ENCODE peak calls at places on chromosomes 2 and 18, in four cellular contexts. E is HEK293T, R is NT2/D1, K is GM12878. F is an unnamed sample.
A peak's percentile ranks its signal among the peaks of the same experiment; 100 is the strongest.

GRCh38 chr18:31325051-31325450 is 7.1 kb downstream of the DSG1 start:
- DNase-seq in K (no peak), R (no peak), E (no peak), F (no peak)

GRCh38 chr2:128776461-128776971 is 457.8 kb upstream of the HS6ST1 start:
- DNase-seq in R (no peak), K (no peak), E (no peak), F (no peak)

GRCh38 chr2:74777161-74777900 is 56.6 kb upstream of the HK2 start:
- DNase-seq in E (no peak), R (no peak), K (peak; percentile 41), F (no peak)

GRCh38 chr2:226773291-226773690 is 26.3 kb downstream of the IRS1 start:
- DNase-seq in R (no peak), K (no peak), E (no peak), F (no peak)

GRCh38 chr2:239255643-239256042 is 145.2 kb downstream of the HDAC4 start:
- DNase-seq in K (no peak), R (no peak), E (no peak), F (no peak)

GRCh38 chr2:10897956-10898355 is 13.8 kb upstream of the KCNF1 start:
- DNase-seq in E (no peak), R (no peak), K (no peak), F (no peak)

GRCh38 chr2:25845843-25846505 is 32.3 kb downstream of the ASXL2 start:
- DNase-seq in E (no peak), K (no peak), R (no peak), F (no peak)

GRCh38 chr18:12652861-12653401 is 5.0 kb downstream of the SPIRE1 start:
- DNase-seq in R (no peak), E (no peak), K (no peak), F (peak; percentile 40)

GRCh38 chr2:150075831-150076230 is 411.6 kb downstream of the RND3 start:
- DNase-seq in E (no peak), K (no peak), R (no peak), F (no peak)

GRCh38 chr18:76056467-76057194 is 438.4 kb downstream of the ZNF516 start:
- DNase-seq in R (no peak), E (no peak), K (no peak), F (no peak)

GRCh38 chr2:112814278-112814677 is 22.3 kb downstream of the IL1B start:
- DNase-seq in R (peak; percentile 82), E (no peak), K (no peak), F (peak; percentile 34)

GRCh38 chr2:156589381-156590079 is 153.4 kb downstream of the GPD2 start:
- DNase-seq in K (no peak), R (peak; percentile 36), E (peak; percentile 43), F (peak; percentile 31)

GRCh38 chr2:158686166-158686792 is 108.8 kb upstream of the DAPL1 start:
- DNase-seq in K (no peak), E (no peak), R (no peak), F (no peak)

GRCh38 chr2:32792416-32792815 is 154.3 kb upstream of the LTBP1 start:
- DNase-seq in K (no peak), R (no peak), E (no peak), F (no peak)

GRCh38 chr2:196247979-196248286 is 76.6 kb upstream of the STK17B start:
- DNase-seq in E (no peak), K (no peak), R (no peak), F (no peak)

GRCh38 chr18:43800584-43800983 is 523.3 kb upstream of the SYT4 start:
- DNase-seq in K (no peak), E (no peak), R (no peak), F (no peak)

GRCh38 chr2:99970292-99970868 is 172.0 kb downstream of the AFF3 start:
- DNase-seq in E (no peak), K (no peak), R (no peak), F (no peak)

GRCh38 chr18:57768557-57769326 is 34.4 kb downstream of the ATP8B1 start:
- DNase-seq in R (no peak), E (no peak), K (no peak), F (no peak)

GRCh38 chr2:100623921-100624320 is 61.1 kb downstream of the PDCL3 start:
- DNase-seq in R (no peak), E (no peak), K (no peak), F (no peak)

GRCh38 chr18:37701967-37702366 is 136.4 kb upstream of the CELF4 start:
- DNase-seq in E (no peak), K (no peak), R (no peak), F (no peak)

GRCh38 chr2:207334631-207335371 is 169.1 kb upstream of the KLF7 start:
- DNase-seq in E (no peak), K (no peak), R (peak; percentile 86), F (no peak)

GRCh38 chr2:218193716-218194115 is 23.3 kb upstream of the ARPC2 start:
- DNase-seq in K (no peak), E (no peak), R (no peak), F (no peak)

GRCh38 chr2:218192902-218193425 is 24.0 kb upstream of the ARPC2 start:
- DNase-seq in R (no peak), K (no peak), E (no peak), F (no peak)

GRCh38 chr2:218202266-218202665 is 14.7 kb upstream of the ARPC2 start:
- DNase-seq in E (no peak), R (no peak), K (no peak), F (no peak)

GRCh38 chr2:218194880-218195279 is 22.1 kb upstream of the ARPC2 start:
- DNase-seq in K (no peak), E (no peak), R (no peak), F (no peak)

DNA sequence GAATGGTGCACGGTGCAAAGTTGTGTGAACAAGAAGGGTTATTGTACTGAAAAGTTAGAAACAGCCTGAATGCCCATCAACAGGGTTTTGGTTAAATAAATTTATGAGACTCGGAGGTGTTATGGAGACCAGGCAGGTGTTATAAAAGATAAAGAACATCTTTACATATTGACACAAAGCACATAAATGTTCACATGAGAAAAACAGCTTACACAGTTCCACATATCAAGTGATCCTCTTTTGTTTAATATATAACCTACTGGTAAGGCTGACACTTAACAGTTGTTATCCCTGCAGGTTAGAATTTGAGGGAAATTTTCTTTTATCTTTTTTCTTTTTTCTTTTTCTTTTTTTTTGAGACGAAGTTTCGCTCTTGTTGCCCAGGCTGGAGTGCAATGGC is 20.0 kb upstream of the ARPC2 start:
- DNase-seq in E (no peak), K (no peak), R (no peak), F (no peak)
- TF ChIP-seq SUZ12 in E (no peak), K (no peak), R (no peak), F (no peak)

DNA sequence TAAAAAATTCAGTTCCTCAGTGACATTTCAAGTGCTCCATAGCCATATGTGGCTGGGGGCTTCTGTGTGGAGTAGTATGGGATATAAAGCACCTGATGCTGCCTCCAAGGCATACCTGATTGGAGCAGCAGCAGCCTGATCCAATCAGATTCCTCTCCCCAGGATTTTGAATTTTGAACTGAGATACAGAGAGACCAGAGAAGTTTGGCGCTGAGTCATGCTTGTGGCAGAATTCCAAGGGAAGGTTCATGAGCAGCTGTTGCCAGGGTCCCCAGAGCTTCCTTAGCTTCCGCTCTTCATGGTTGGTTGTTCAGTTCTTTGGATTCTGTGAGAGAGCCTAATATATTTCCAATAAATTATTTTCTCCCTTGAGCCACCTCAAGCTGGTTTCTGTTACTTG is 29.0 kb upstream of the CFAP36 start:
- DNase-seq in E (no peak), R (no peak), K (no peak), F (peak; percentile 65)
- TF ChIP-seq SUZ12 in E (no peak), R (no peak), K (no peak), F (no peak)

GRCh38 chr2:69686855-69687254 is 43.3 kb upstream of the AAK1 start:
- DNase-seq in E (no peak), R (no peak), K (no peak), F (peak; percentile 86)

GRCh38 chr2:69682525-69682924 is 39.0 kb upstream of the AAK1 start:
- DNase-seq in K (no peak), E (no peak), R (no peak), F (no peak)

GRCh38 chr2:69688212-69688611 is 44.7 kb upstream of the AAK1 start:
- DNase-seq in K (no peak), E (no peak), R (no peak), F (no peak)

GRCh38 chr2:69685321-69686048 is 41.9 kb upstream of the AAK1 start:
- DNase-seq in E (no peak), K (no peak), R (no peak), F (peak; percentile 62)

DNA sequence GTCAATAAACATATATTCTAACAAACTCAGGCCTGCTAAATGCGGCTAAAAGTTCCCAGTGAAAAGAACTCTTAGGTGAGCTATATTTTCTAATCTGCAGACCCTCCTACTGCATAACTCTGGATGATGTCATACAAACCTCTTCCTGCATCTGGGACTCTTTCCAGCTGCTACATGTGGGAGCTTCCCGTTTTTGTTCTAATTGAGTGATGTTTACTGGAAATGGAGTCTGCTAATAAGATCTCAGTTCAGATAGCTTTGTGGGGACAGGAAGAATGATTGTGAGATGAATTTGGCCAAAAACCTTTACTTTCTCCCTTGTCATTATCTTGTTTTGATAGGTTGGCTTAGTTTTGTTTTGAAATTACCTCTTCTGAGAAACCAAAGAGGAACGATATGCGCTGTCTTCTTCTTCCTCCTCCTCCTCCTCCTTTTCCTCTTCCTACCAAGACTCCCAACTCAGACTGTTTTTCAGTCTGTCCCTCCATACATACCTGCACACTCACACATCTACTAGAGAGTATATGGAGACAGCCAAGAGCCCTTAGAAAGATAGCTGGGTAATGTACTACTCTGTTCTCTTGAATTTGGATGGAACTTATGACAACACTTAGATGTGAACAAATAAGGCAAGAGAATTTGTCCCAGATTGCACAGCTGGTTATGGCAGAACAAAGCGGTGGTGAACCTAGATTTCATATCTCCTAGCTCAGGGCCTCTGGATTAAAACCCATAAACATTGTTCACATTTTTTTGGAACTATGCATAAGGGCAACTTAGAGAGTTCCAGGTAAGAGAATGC is 39.8 kb upstream of the AAK1 start:
- DNase-seq in R (no peak), E (no peak), K (no peak), F (peak; percentile 38)
- TF ChIP-seq SUZ12 in R (no peak), E (no peak), K (no peak), F (no peak)

GRCh38 chr2:210557721-210558120 is 1.3 kb downstream of the CPS1 start:
- DNase-seq in K (no peak), E (no peak), R (peak; percentile 63), F (no peak)

GRCh38 chr2:210558708-210559107 is 2.3 kb downstream of the CPS1 start:
- DNase-seq in E (no peak), K (no peak), R (no peak), F (no peak)

GRCh38 chr2:210561482-210561881 is 5.1 kb downstream of the CPS1 start:
- DNase-seq in E (no peak), K (no peak), R (no peak), F (no peak)

GRCh38 chr2:210559167-210559566 is 2.8 kb downstream of the CPS1 start:
- DNase-seq in K (no peak), E (no peak), R (no peak), F (no peak)

GRCh38 chr2:210562136-210563080 is 6.0 kb downstream of the CPS1 start:
- DNase-seq in E (no peak), R (no peak), K (no peak), F (no peak)
- TF ChIP-seq SUZ12 in E (no peak), R (no peak), K (no peak), F (no peak)

DNA sequence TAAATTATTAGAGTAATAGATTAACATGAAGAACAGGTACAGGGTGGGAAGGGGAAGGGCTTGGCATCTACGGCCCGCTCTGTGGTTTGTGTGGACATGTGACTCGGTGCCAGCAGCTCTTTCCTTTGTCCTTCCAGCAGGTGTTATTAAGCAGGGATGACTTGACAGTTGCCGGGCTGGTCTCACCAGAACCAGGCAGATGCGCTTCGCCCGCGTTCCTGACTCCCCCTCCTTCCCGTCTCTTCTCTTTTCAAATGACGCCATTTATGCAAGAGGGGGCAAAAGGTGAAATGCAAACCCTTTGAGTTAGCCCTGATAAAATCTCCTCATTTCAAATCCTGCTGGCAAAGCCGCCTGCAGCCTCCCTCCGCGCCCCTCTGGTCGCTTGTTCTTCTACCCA is 38.9 kb upstream of the MGAT4A start:
- DNase-seq in R (no peak), E (no peak), K (no peak), F (peak; percentile 40)
- TF ChIP-seq SUZ12 in R (no peak), E (no peak), K (no peak), F (no peak)